ENCODE peak calls at places on chromosomes 7 and 10, in eight cellular contexts. H is tibial artery, M is spleen, F is BJ, E is A549, N is heart left ventricle, Y is tibial nerve, W is uterus. S is an unnamed sample.

GRCh38 chr10:72085166-72085565 is 3.2 kb downstream of the SPOCK2 start:
- DNase-seq in F (no peak), M (no peak), Y (no peak), H (peak), N (no peak), W (no peak), E (no peak), S (no peak)

GRCh38 chr10:3757638-3758490 is 27.1 kb downstream of the KLF6 start:
- DNase-seq in N (no peak), H (no peak), W (no peak), Y (no peak), F (no peak), M (peak), E (no peak), S (peak)

GRCh38 chr10:12531305-12531738 is 182.0 kb downstream of the CAMK1D start:
- DNase-seq in H (no peak), Y (no peak), E (no peak), N (peak), M (no peak), F (no peak), W (peak), S (no peak)

GRCh38 chr10:129755075-129756020 is 208.7 kb downstream of the EBF3 start:
- DNase-seq in M (peak), E (no peak), F (no peak), H (no peak), W (no peak), N (no peak), Y (no peak), S (no peak)

GRCh38 chr7:84232653-84233052 is 38.1 kb upstream of the SEMA3A start:
- DNase-seq in H (no peak), F (peak), M (no peak), W (no peak), E (no peak), N (no peak), Y (no peak), S (no peak)

GRCh38 chr7:41491313-41491712 is 211.6 kb downstream of the INHBA start:
- DNase-seq in N (no peak), W (no peak), H (no peak), Y (no peak), F (no peak), M (no peak), E (no peak), S (no peak)

GRCh38 chr7:99141756-99142726 is 1.9 kb downstream of the SMURF1 start:
- DNase-seq in F (no peak), N (peak), Y (peak), E (peak), W (peak), H (peak), M (peak), S (peak)

GRCh38 chr10:43417950-43418768 is 9.2 kb upstream of the HNRNPF start:
- DNase-seq in E (no peak), H (no peak), N (no peak), W (no peak), M (no peak), F (no peak), Y (no peak), S (no peak)

GRCh38 chr7:112721395-112721794 is 68.8 kb downstream of the TMEM168 start:
- DNase-seq in F (no peak), N (no peak), W (no peak), M (no peak), H (no peak), Y (no peak), E (no peak), S (no peak)

GRCh38 chr7:34011017-34011680 is 105.8 kb downstream of the BMPER start:
- DNase-seq in F (no peak), M (no peak), E (no peak), H (no peak), N (no peak), W (no peak), Y (no peak), S (no peak)

GRCh38 chr7:148327379-148327778 is 263.2 kb upstream of the C7orf33 start:
- DNase-seq in W (no peak), N (no peak), M (no peak), H (no peak), Y (no peak), E (no peak), F (no peak), S (peak)

GRCh38 chr7:151688236-151688780 is 168.6 kb upstream of the RHEB start:
- DNase-seq in N (peak), F (no peak), W (no peak), M (peak), Y (no peak), E (no peak), H (no peak), S (no peak)

GRCh38 chr10:90418869-90419652 is 438.8 kb downstream of the HTR7 start:
- DNase-seq in M (no peak), Y (no peak), H (no peak), F (peak), E (no peak), W (no peak), N (no peak), S (peak)

GRCh38 chr7:128392446-128393327 is 17.1 kb downstream of the IMPDH1 start:
- DNase-seq in F (no peak), Y (no peak), N (no peak), W (no peak), E (no peak), M (no peak), H (peak), S (no peak)

DNA sequence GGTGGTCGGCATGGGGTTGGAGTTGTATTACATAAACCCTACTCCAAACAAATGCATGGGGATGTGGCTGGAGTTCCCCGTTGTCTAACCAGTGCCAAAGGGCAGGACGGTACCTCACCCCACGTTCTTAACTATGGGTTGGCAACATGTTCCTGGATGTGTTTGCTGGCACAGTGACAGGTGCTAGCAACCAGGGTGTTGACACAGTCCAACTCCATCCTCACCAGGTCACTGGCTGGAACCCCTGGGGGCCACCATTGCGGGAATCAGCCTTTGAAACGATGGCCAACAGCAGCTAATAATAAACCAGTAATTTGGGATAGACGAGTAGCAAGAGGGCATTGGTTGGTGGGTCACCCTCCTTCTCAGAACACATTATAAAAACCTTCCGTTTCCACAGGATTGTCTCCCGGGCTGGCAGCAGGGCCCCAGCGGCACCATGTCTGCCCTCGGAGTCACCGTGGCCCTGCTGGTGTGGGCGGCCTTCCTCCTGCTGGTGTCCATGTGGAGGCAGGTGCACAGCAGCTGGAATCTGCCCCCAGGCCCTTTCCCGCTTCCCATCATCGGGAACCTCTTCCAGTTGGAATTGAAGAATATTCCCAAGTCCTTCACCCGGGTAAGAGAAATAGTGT is at the start of gene CYP2E1:
- DNase-seq in Y (no peak), E (no peak), M (no peak), N (no peak), F (no peak), H (no peak), W (no peak), S (no peak)
- H3K4me3 ChIP-seq in Y (no peak), E (peak), M (peak), N (peak), F (peak), H (peak), W (no peak), S (no peak)

GRCh38 chr10:21403256-21404015 is 122.0 kb downstream of the SKIDA1 start:
- DNase-seq in Y (no peak), W (no peak), H (no peak), N (no peak), M (no peak), F (no peak), E (no peak), S (no peak)

GRCh38 chr10:21398549-21399345 is 126.7 kb downstream of the SKIDA1 start:
- DNase-seq in N (no peak), E (peak), H (no peak), F (peak), M (no peak), Y (no peak), W (no peak), S (peak)

GRCh38 chr10:21399392-21400015 is 126.0 kb downstream of the SKIDA1 start:
- DNase-seq in Y (no peak), N (no peak), W (no peak), H (no peak), E (peak), F (peak), M (no peak), S (peak)

GRCh38 chr10:21402606-21403083 is 122.8 kb downstream of the SKIDA1 start:
- DNase-seq in F (peak), H (no peak), M (no peak), Y (no peak), E (no peak), W (no peak), N (peak), S (peak)

GRCh38 chr10:21401196-21401595 is 124.3 kb downstream of the SKIDA1 start:
- DNase-seq in E (no peak), Y (no peak), H (no peak), M (no peak), F (no peak), N (no peak), W (no peak), S (peak)
- TF ChIP-seq CTCF in E (no peak), Y (no peak), H (no peak), M (no peak), F (no peak), N (no peak), W (no peak), S (no peak)

GRCh38 chr7:26784118-26784517 is 80.3 kb downstream of the SKAP2 start:
- DNase-seq in N (no peak), F (no peak), W (no peak), E (no peak), M (no peak), H (no peak), Y (no peak), S (no peak)

GRCh38 chr7:26789481-26790175 is 74.8 kb downstream of the SKAP2 start:
- DNase-seq in W (no peak), N (no peak), E (no peak), F (no peak), Y (no peak), M (no peak), H (no peak), S (no peak)

GRCh38 chr7:26782501-26782900 is 81.9 kb downstream of the SKAP2 start:
- DNase-seq in W (no peak), M (no peak), Y (no peak), H (no peak), E (no peak), F (no peak), N (no peak), S (peak)

GRCh38 chr7:26792573-26792972 is 71.8 kb downstream of the SKAP2 start:
- DNase-seq in E (no peak), H (no peak), F (no peak), M (no peak), Y (no peak), N (no peak), W (no peak), S (no peak)

DNA sequence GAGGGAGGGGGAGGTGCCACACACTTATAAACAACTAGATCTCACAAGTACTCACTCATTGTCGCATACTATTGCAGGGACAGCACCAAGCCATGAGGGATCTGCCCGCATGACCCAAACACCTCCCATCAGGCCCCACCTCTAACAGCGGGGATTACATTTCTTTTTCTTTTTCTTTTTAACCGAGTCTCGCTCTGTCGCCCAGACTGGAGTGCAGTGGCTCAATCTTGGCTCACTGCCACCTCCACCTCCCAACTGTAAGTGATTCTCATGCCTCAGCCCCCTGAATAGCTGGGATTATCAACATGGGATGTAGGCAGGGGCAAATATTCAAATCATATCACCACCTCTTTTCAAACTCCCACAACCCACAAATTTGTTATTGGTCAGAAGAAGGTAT is 76.7 kb downstream of the SKAP2 start:
- DNase-seq in F (no peak), M (no peak), Y (no peak), W (no peak), E (no peak), H (no peak), N (no peak), S (no peak)
- H3K4me3 ChIP-seq in F (no peak), M (no peak), Y (no peak), W (no peak), E (no peak), H (no peak), N (no peak), S (no peak)

DNA sequence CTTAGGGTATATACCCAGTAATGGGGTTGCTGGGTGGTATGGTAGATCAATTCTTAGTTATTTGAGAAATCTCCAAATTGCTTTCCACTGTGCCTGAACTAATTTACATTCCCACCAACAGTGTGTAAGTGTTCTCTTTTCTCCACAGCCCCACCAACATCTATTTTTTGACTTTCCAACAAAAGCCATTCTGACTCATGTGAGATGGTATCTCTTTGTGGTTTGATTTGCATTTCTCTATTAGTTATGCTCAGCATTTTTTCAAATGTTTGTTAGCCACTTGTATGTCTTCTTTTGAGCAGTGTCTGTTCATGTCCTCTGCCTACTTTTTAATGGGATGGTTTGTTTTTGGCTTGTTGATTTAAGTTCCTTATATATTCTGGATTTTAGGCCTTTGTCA is 66.4 kb downstream of the MGAM2 start:
- DNase-seq in F (no peak), H (no peak), Y (no peak), E (no peak), M (no peak), N (no peak), W (no peak), S (no peak)
- TF ChIP-seq CTCF in F (no peak), H (no peak), Y (no peak), E (no peak), M (no peak), N (no peak), W (no peak), S (no peak)

GRCh38 chr7:120402368-120402767 is 129.4 kb downstream of the KCND2 start:
- DNase-seq in H (no peak), W (no peak), Y (no peak), M (no peak), E (no peak), N (no peak), F (no peak), S (no peak)

GRCh38 chr7:120400806-120401455 is 128.0 kb downstream of the KCND2 start:
- DNase-seq in M (no peak), W (no peak), N (no peak), H (no peak), Y (no peak), F (no peak), E (no peak), S (no peak)

GRCh38 chr7:120395526-120396019 is 122.6 kb downstream of the KCND2 start:
- DNase-seq in E (no peak), N (no peak), Y (no peak), M (no peak), F (no peak), H (no peak), W (no peak), S (no peak)

GRCh38 chr7:120394595-120394994 is 121.6 kb downstream of the KCND2 start:
- DNase-seq in N (no peak), W (no peak), E (no peak), Y (no peak), H (no peak), F (no peak), M (no peak), S (no peak)

DNA sequence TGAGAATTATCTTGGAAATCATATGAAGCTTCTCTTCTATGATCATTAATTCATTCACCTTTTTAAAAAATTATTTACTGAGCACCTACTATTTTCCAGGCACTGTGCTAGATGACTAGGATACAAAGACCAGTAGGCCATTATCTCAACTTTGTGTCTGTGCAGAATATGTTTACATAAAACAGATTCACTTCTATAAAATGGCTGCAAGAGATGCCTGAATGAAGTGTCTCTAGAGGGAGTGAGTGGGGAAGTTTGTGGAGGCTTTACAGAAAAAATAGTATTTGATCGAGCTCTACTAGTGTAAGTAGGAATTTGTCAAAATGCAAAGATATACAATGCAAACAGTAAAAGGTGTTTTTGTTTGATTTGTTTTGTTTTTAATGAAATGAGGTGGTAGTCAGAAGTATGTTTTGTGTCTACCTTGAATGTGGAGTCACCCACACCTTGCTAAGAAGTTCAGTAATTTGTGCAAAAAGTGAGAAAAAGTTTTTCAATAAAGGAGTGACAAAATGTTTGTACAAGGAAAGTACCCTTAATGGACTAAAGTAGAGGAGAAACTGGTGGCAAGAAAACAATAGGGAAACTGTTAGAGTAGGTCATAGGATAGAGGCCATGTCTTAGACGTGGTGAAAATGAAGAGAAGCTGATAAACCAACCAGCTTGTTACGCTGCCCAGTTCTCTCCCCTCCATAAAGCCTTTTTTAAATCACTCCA is 125.5 kb downstream of the KCND2 start:
- DNase-seq in F (no peak), N (no peak), M (no peak), E (no peak), W (no peak), Y (no peak), H (no peak), S (no peak)
- H3K4me3 ChIP-seq in F (no peak), N (no peak), M (no peak), E (no peak), W (no peak), Y (no peak), H (no peak), S (no peak)

GRCh38 chr7:95794917-95795515 is 22.7 kb downstream of the DYNC1I1 start:
- DNase-seq in H (no peak), E (no peak), N (no peak), Y (no peak), F (no peak), W (no peak), M (no peak), S (no peak)
- TF ChIP-seq CTCF in H (peak), E (peak), N (peak), Y (no peak), F (peak), W (no peak), M (no peak), S (peak)

GRCh38 chr7:70700935-70701425 is 431.0 kb upstream of the GALNT17 start:
- DNase-seq in H (no peak), Y (no peak), M (no peak), N (no peak), W (no peak), F (no peak), E (no peak), S (no peak)

GRCh38 chr7:70703785-70704184 is 428.2 kb upstream of the GALNT17 start:
- DNase-seq in H (no peak), W (no peak), N (no peak), Y (no peak), F (no peak), M (no peak), E (no peak), S (no peak)

GRCh38 chr7:70700055-70700934 is 431.6 kb upstream of the GALNT17 start:
- DNase-seq in M (no peak), H (no peak), Y (no peak), N (no peak), E (no peak), F (no peak), W (no peak), S (no peak)

GRCh38 chr7:70698219-70698832 is 433.6 kb upstream of the GALNT17 start:
- DNase-seq in M (no peak), N (no peak), F (no peak), Y (no peak), E (peak), W (no peak), H (no peak), S (peak)

GRCh38 chr7:70701487-70701886 is 430.5 kb upstream of the GALNT17 start:
- DNase-seq in F (no peak), E (no peak), H (no peak), Y (no peak), M (no peak), N (no peak), W (no peak), S (no peak)
- H3K4me3 ChIP-seq in F (no peak), E (no peak), H (no peak), Y (no peak), M (no peak), N (no peak), W (no peak), S (no peak)

GRCh38 chr7:132379292-132379691 is 197.0 kb downstream of the PLXNA4 start:
- DNase-seq in F (no peak), E (no peak), Y (no peak), W (no peak), H (no peak), M (no peak), N (no peak), S (no peak)

GRCh38 chr7:132377043-132377442 is 199.2 kb downstream of the PLXNA4 start:
- DNase-seq in N (no peak), Y (no peak), E (no peak), F (no peak), H (no peak), W (no peak), M (no peak), S (no peak)

GRCh38 chr7:132381742-132382472 is 194.4 kb downstream of the PLXNA4 start:
- DNase-seq in W (no peak), M (peak), F (no peak), E (no peak), N (no peak), Y (no peak), H (no peak), S (peak)

GRCh38 chr7:132377703-132378584 is 198.3 kb downstream of the PLXNA4 start:
- DNase-seq in F (no peak), N (no peak), W (no peak), E (no peak), Y (no peak), M (no peak), H (no peak), S (no peak)

GRCh38 chr7:132380065-132380464 is 196.2 kb downstream of the PLXNA4 start:
- DNase-seq in H (peak), W (peak), M (peak), N (peak), Y (peak), E (no peak), F (no peak), S (peak)
- TF ChIP-seq CTCF in H (no peak), W (no peak), M (no peak), N (no peak), Y (no peak), E (no peak), F (no peak), S (peak)

DNA sequence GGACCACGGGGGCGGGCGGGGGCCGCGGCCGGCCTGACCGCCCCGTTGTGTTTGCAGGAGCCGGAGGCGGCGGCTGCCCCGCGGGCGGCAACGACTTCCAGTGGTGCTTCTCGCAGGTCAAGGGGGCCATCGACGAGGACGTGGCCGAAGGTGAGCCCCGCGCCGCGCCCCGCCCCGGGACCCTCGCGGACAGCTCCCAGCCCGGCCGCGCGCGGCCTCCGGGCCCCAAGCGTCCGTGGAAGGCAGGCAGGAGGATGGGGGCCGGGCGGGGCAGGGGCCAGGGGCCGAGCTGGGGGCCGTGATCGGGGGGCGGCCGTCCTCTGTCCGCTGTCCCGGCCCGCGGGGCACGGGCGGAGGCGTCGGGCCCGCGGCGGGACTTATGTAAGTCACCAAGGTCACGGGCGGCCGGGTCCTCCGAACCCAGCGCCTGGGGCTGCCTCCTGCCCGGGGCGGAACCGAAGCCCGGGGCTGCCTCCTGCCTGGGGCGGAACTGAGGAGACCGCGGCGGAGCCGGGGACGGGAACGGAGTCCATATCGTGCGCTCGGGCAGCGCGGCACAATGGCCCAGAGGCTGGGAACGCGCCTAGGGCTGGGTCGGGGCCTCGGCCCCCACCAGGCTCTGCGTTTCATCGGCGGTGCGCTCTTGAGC is 497 bp downstream of the PPP2R2D start:
- DNase-seq in H (peak), N (peak), W (peak), F (no peak), Y (peak), E (peak), M (peak), S (no peak)
- H3K4me3 ChIP-seq in H (peak), N (peak), W (peak), F (peak), Y (peak), E (peak), M (peak), S (peak)